ENCODE peak calls at places on chromosomes 12 and 14, in five cellular contexts. J is HCT116, C is A549, M is PC-3, H is astrocyte. Q is an unnamed sample.

GRCh38 chr14:104982548-104983230 is 2.9 kb upstream of the CLBA1 start:
- DNase-seq in J (no peak), C (no peak), M (no peak), H (no peak), Q (peak; percentile 4)

GRCh38 chr12:123075092-123075491 is 75.8 kb downstream of the PITPNM2 start:
- DNase-seq in J (no peak), C (no peak), M (no peak), H (no peak), Q (no peak)

GRCh38 chr12:79086546-79086945 is 222.0 kb downstream of the SYT1 start:
- DNase-seq in J (no peak), C (no peak), M (no peak), H (no peak), Q (no peak)

GRCh38 chr12:32907166-32907565 is 10.6 kb upstream of the PKP2 start:
- DNase-seq in J (no peak), C (no peak), M (no peak), H (no peak), Q (no peak)

GRCh38 chr12:124032265-124032886 is 59.4 kb downstream of the ZNF664 start:
- DNase-seq in J (peak; percentile 19), C (peak; percentile 89), M (peak; percentile 73), H (peak; percentile 45), Q (peak; percentile 84)

GRCh38 chr12:77979597-77980250 is 149.0 kb downstream of the NAV3 start:
- DNase-seq in J (no peak), C (no peak), M (no peak), H (peak; percentile 55), Q (no peak)

GRCh38 chr12:54154708-54155316 is 34.0 kb downstream of the SMUG1 start:
- DNase-seq in J (no peak), C (no peak), M (no peak), H (no peak), Q (no peak)

GRCh38 chr12:15899282-15899870 is 11.8 kb upstream of the DERA start:
- DNase-seq in J (no peak), C (no peak), M (peak; percentile 25), H (no peak), Q (peak; percentile 32)

GRCh38 chr12:53462935-53463334 is 11.0 kb downstream of the PCBP2 start:
- DNase-seq in J (no peak), C (no peak), M (no peak), H (no peak), Q (no peak)

GRCh38 chr12:116381240-116381743 is 103.8 kb upstream of the MED13L start:
- DNase-seq in J (no peak), C (no peak), M (no peak), H (no peak), Q (no peak)

GRCh38 chr14:91405241-91405721 is 12.3 kb downstream of the CCDC88C start:
- DNase-seq in J (no peak), C (no peak), M (no peak), H (no peak), Q (no peak)

GRCh38 chr12:122021193-122021821 is 377 bp upstream of the BCL7A start:
- DNase-seq in J (no peak), C (no peak), M (peak; percentile 58), H (no peak), Q (peak; percentile 31)

DNA sequence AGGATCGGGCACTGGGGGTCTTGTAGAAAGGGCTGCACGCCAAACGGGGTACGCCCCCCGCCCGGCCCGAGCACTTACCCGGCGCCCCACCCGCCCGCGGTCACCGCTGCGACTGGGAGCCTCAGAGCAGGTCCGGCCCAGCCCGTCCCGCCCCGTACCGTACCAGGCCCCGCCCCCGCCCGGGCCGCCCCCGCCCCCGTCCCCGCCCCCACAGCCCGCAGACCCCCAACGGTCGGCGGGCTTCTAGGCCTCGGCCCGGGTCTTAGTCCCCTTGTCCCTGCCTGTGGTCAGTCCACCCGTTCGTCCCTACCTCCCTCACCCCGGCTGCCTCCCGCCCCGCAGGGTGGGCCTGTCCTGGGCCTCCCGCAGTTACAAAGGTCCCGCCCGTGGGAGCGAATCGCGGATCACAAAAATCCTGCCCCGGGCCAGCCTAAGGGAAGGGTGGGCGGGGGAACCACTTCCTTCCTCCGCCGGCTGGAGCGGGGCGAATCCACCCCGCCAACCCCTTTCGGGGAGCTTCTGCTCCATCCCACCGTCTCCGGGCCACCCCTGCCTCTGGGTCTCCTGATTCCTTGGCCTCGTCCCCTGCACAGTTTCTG is at the start of gene HVCN1:
- DNase-seq in J (no peak), C (no peak), M (no peak), H (no peak), Q (peak; percentile 56)
- H3K4me2 ChIP-seq in J (no peak within 1 kb of the TSS), C (peak within 1 kb of the TSS; percentile 98), M (no peak within 1 kb of the TSS), H (peak within 1 kb of the TSS; percentile 87), Q (peak within 1 kb of the TSS; percentile 99)

GRCh38 chr12:26647091-26647490 is 185.9 kb downstream of the ITPR2 start:
- DNase-seq in J (no peak), C (no peak), M (no peak), H (no peak), Q (no peak)
- TF ChIP-seq CTCF in J (no peak), C (no peak), M (no peak), H (no peak), Q (no peak)

GRCh38 chr14:56197150-56197549 is 78.9 kb downstream of the PELI2 start:
- DNase-seq in J (no peak), C (no peak), M (no peak), H (no peak), Q (no peak)

GRCh38 chr14:56195727-56196126 is 77.5 kb downstream of the PELI2 start:
- DNase-seq in J (no peak), C (no peak), M (peak; percentile 61), H (peak; percentile 77), Q (no peak)

GRCh38 chr14:56196274-56196673 is 78.1 kb downstream of the PELI2 start:
- DNase-seq in J (no peak), C (no peak), M (no peak), H (peak; percentile 44), Q (no peak)

GRCh38 chr14:56194062-56194461 is 75.9 kb downstream of the PELI2 start:
- DNase-seq in J (no peak), C (no peak), M (no peak), H (no peak), Q (no peak)

GRCh38 chr14:56195219-56195618 is 77.0 kb downstream of the PELI2 start:
- DNase-seq in J (no peak), C (no peak), M (no peak), H (no peak), Q (peak; percentile 24)
- H3K4me2 ChIP-seq in J (no peak overlapping the region), C (no peak overlapping the region), M (no peak overlapping the region), H (peak overlapping the region; percentile 9), Q (peak overlapping the region; percentile 6)

GRCh38 chr12:19183121-19183838 is 53.7 kb downstream of the PLEKHA5 start:
- DNase-seq in J (no peak), C (no peak), M (no peak), H (no peak), Q (peak; percentile 16)
- TF ChIP-seq CTCF in J (no peak), C (no peak), M (no peak), H (peak; percentile 14), Q (peak; percentile 28)

GRCh38 chr12:50980545-50980944 is 28.2 kb downstream of the HIGD1C start:
- DNase-seq in J (no peak), C (no peak), M (no peak), H (no peak), Q (no peak)
- H3K4me2 ChIP-seq in J (no peak overlapping the region), C (no peak overlapping the region), M (no peak overlapping the region), H (no peak overlapping the region), Q (peak overlapping the region; percentile 67)

DNA sequence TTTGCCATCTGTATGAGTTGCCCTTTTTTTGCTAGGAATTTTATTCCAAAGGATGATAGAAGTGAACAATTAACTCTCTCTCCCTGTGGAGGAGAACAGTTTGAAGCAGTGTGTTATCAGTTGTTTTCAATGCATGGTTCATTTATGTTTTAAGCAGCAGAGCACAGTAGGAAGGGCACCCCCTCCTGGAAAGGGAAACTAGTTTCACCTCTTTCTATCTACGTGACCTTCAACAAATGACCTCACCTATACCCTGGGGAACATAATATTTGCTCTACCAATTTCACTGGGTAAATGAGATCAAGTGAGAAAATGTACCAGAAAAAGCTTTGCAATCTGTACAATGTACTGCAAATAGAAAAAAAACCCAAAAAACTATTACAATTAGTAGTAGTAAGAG is 5.4 kb upstream of the DCP1B start:
- DNase-seq in J (no peak), C (no peak), M (no peak), H (no peak), Q (no peak)
- TF ChIP-seq CTCF in J (no peak), C (no peak), M (peak; percentile 23), H (no peak), Q (no peak)

GRCh38 chr14:33435911-33436310 is 497.2 kb downstream of the NPAS3 start:
- DNase-seq in J (no peak), C (no peak), M (peak; percentile 94), H (peak; percentile 98), Q (no peak)
- H3K4me2 ChIP-seq in J (no peak overlapping the region), C (no peak overlapping the region), M (peak overlapping the region; percentile 62), H (peak overlapping the region; percentile 34), Q (no peak overlapping the region)

DNA sequence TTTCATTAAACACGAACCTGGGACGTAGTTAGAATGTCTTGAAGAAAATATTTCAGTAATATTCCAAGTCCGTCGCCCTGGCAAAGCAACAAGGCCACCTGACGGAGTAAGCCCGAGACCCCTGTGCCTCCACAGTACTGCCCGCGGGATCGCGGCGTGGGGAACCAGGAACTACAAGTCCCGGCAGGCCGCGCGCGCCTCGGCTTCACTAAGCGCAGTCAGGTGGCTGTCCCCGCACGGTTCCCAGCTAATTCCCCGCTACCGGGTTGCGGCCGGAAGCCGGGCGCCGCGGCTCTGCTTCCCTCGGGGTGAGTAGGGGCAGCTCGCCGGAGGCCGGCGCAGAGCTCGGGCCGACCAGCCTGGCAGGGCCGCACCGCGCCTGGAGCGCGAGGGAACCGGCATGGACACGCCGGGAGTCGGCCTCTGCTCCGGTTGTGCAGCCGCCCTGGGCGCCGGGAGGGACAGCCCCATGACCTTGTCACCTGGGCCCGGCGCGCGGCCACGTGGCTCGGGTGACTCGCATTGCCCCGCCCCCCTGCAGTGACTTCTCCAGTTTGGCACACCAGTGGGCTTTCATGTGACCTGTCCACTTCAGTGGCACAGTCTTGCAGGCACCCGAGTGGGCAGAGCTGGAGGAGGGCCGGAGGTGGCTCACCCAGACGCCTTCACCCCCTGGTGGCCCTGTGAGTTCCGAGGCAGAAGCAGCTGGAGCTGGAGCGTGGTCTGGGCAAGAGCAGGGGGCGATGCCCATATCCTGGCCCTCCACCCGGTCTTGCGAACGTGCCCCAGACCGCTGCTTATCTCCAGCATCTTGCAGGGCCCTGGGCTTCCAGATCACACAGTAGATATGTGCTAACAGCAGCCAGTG is at the start of gene ADCK1:
- DNase-seq in J (peak; percentile 60), C (peak; percentile 76), M (peak; percentile 79), H (peak; percentile 64), Q (peak; percentile 92)
- TF ChIP-seq CTCF in J (no peak), C (no peak), M (peak; percentile 41), H (no peak), Q (peak; percentile 34)

DNA sequence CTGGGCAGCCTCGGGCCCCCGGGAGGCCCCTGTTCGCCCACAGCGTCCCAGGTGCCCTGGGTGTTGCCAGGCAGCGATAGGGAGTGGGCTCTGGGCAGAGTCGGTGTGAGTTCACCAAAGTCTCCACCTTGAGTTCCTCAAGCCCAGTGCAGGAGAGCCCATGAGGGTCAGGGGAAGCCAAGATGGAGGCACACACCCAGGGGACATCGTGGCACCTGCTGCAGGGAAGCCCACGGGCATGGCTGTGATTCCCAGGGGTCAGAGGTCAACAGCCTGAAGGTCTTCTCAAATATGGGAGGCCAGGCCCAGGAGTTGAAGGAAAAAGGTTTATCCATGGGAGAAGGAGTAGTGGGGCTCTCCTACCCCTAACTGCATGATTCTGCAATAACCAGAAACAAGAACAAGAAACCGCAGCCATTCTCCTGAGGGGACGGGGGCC is 148.8 kb downstream of the ADGRD1 start:
- DNase-seq in J (no peak), C (no peak), M (no peak), H (no peak), Q (no peak)
- H3K4me2 ChIP-seq in J (no peak overlapping the region), C (no peak overlapping the region), M (no peak overlapping the region), H (no peak overlapping the region), Q (no peak overlapping the region)

GRCh38 chr14:106039400-106039799 is 513.0 kb downstream of the TMEM121 start:
- DNase-seq in J (peak; percentile 7), C (no peak), M (peak; percentile 32), H (no peak), Q (no peak)
- TF ChIP-seq CTCF in J (peak; percentile 47), C (peak; percentile 38), M (peak; percentile 40), H (no peak), Q (no peak)